ENCODE peak calls at places on chromosomes 4 and X, in five cellular contexts. F is NCI-H524; K is ureter; W is MM.1S; R is activated CD4-positive, alpha-beta T cell treated with anti-CD3 and anti-CD28 coated beads for 48 hours. T is an unnamed sample.

GRCh38 chrX:103554687-103555417 is 30.5 kb upstream of the TCEAL4 start:
- DNase-seq in R (peak), K (peak), F (no peak), W (peak), T (peak)

GRCh38 chrX:153794897-153795816 is 689 bp downstream of the SSR4 start:
- DNase-seq in K (no peak), F (no peak), R (peak), W (no peak), T (peak)

GRCh38 chrX:130103605-130104004 is 6.7 kb downstream of the ELF4 start:
- DNase-seq in R (no peak), F (no peak), K (no peak), W (no peak), T (no peak)

GRCh38 chrX:111410451-111410850 is 1.5 kb downstream of the DCX start:
- DNase-seq in R (no peak), W (no peak), F (peak), K (no peak), T (no peak)

GRCh38 chr4:185717018-185717726 is 94.8 kb downstream of the SORBS2 start:
- DNase-seq in F (no peak), K (no peak), W (no peak), R (no peak), T (no peak)

GRCh38 chrX:72247206-72247944 is 8.5 kb upstream of the ERCC6L start:
- DNase-seq in W (no peak), K (no peak), R (no peak), F (peak), T (peak)

GRCh38 chr4:139208404-139208945 is 31.5 kb upstream of the ELF2 start:
- DNase-seq in W (peak), F (no peak), R (no peak), K (peak), T (peak)

GRCh38 chrX:118497180-118497814 is 1.7 kb downstream of the DOCK11 start:
- DNase-seq in W (no peak), K (no peak), R (no peak), F (no peak), T (no peak)

GRCh38 chr4:48970471-48970921 is 15.6 kb upstream of the CWH43 start:
- DNase-seq in K (no peak), F (no peak), W (no peak), R (peak), T (no peak)

GRCh38 chrX:45718676-45719075 is 518.0 kb upstream of the DIPK2B start:
- DNase-seq in R (no peak), F (no peak), K (no peak), W (no peak), T (no peak)

GRCh38 chrX:47191331-47191730 is 2.3 kb upstream of the UBA1 start:
- DNase-seq in W (peak), F (no peak), R (peak), K (no peak), T (peak)

GRCh38 chrX:150781711-150782110 is 88.5 kb downstream of the MTMR1 start:
- DNase-seq in R (no peak), W (no peak), K (no peak), F (no peak), T (no peak)

GRCh38 chr4:99507349-99507748 is 3.5 kb upstream of the C4orf17 start:
- DNase-seq in K (no peak), F (no peak), W (no peak), R (no peak), T (no peak)

GRCh38 chr4:25585901-25586523 is 69.6 kb upstream of the SLC34A2 start:
- DNase-seq in W (no peak), F (no peak), K (no peak), R (no peak), T (no peak)

GRCh38 chr4:4704267-4704666 is 155.2 kb upstream of the MSX1 start:
- DNase-seq in W (no peak), F (no peak), K (no peak), R (no peak), T (no peak)

GRCh38 chrX:54357414-54358377 is at the start of gene WNK3:
- DNase-seq in W (no peak), F (peak), K (peak), R (peak), T (no peak)